ENCODE peak calls at places on chromosomes 4 and X, in five cellular contexts. P, C, J, M and G are unnamed samples.

GRCh38 chr4:1169171-1169671 is 3.2 kb downstream of the SPON2 start:
- DNase-seq in J (no peak), P (no peak), M (no peak), C (no peak), G (no peak)

GRCh38 chr4:68917016-68917415 is 34.6 kb downstream of the UGT2A3 start:
- DNase-seq in C (no peak), P (no peak), J (no peak), M (no peak), G (no peak)

GRCh38 chr4:2834001-2834921 is 9.4 kb upstream of the ADD1 start:
- DNase-seq in J (no peak), C (no peak), M (no peak), P (no peak), G (no peak)

GRCh38 chr4:137359691-137360315 is 172.5 kb downstream of the PCDH18 start:
- DNase-seq in C (no peak), J (no peak), P (no peak), M (no peak), G (no peak)

GRCh38 chr4:146135941-146136340 is 39.6 kb upstream of the LSM6 start:
- DNase-seq in M (no peak), C (no peak), P (no peak), J (no peak), G (no peak)

GRCh38 chrX:88424541-88424940 is 322.5 kb upstream of the CPXCR1 start:
- DNase-seq in C (no peak), M (no peak), P (no peak), J (no peak), G (no peak)

GRCh38 chr4:185309770-185310169 is 86.0 kb downstream of the LRP2BP start:
- DNase-seq in C (no peak), M (peak; percentile 78), J (no peak), P (no peak), G (no peak)

GRCh38 chrX:27321632-27322031 is 141.5 kb downstream of the PPP4R3C start:
- DNase-seq in M (no peak), J (no peak), C (no peak), P (no peak), G (no peak)

GRCh38 chrX:127259742-127260141 is 440.2 kb downstream of the PRR32 start:
- DNase-seq in M (no peak), P (no peak), C (no peak), J (no peak), G (no peak)

GRCh38 chrX:124098089-124098488 is 136.6 kb downstream of the STAG2 start:
- DNase-seq in P (peak; percentile 9), J (no peak), M (no peak), C (peak; percentile 12), G (peak; percentile 28)

GRCh38 chr4:17469931-17470674 is 41.8 kb downstream of the QDPR start:
- DNase-seq in M (no peak), P (no peak), J (no peak), C (no peak), G (no peak)

DNA sequence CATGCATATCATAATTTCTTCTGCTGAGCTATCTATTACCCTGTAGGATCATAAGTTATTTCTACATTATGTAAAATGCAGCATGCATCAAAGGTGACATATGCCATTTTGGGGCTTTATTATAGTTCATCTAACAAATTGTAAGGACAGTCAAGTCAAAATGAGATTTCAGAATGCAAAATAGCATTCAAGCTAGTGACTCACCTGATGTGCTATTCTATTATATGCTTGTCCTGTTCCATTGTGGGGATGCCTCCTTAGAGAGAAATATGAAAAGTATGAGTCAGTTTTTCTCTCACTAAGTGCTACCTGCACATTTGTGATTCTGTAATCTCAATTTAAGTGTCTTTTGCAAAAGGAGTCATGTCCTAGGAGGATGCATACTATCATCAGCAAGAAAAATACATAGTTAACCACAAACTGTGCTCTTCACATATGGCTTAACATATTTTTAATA is 647.0 kb upstream of the PCDH10 start:
- DNase-seq in M (no peak), C (no peak), P (no peak), J (no peak), G (no peak)
- TF ChIP-seq EP300 in M (no peak), C (no peak), P (no peak), J (no peak), G (no peak)

GRCh38 chr4:111108138-111108537 is 485.3 kb upstream of the PITX2 start:
- DNase-seq in C (no peak), P (no peak), M (no peak), J (no peak), G (no peak)

GRCh38 chr4:111113591-111113990 is 490.7 kb upstream of the PITX2 start:
- DNase-seq in J (no peak), M (no peak), P (no peak), C (no peak), G (no peak)
- TF ChIP-seq CEBPB in J (no peak), M (no peak), P (no peak), C (no peak), G (no peak)

DNA sequence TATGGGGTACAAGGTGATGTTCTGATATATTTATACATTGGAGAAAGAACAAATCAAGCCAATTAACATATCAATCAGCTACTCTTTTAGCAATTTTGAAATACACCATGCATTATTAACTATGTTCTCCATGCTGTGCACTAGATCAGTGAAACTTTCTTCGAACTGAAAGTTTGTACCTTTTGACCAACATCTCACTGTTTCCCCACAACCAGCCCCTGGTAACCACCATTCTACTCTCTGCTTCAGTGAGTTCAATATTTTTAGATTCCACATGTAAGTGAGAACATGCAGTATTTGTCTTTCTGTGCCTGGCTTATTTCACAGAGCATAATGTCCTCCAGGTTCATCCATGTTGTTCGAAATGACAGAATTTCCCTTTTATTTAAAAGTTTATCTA is 246.1 kb upstream of the VCX start:
- DNase-seq in P (no peak), J (no peak), M (no peak), C (no peak), G (no peak)
- TF ChIP-seq EP300 in P (no peak), J (no peak), M (no peak), C (no peak), G (no peak)

DNA sequence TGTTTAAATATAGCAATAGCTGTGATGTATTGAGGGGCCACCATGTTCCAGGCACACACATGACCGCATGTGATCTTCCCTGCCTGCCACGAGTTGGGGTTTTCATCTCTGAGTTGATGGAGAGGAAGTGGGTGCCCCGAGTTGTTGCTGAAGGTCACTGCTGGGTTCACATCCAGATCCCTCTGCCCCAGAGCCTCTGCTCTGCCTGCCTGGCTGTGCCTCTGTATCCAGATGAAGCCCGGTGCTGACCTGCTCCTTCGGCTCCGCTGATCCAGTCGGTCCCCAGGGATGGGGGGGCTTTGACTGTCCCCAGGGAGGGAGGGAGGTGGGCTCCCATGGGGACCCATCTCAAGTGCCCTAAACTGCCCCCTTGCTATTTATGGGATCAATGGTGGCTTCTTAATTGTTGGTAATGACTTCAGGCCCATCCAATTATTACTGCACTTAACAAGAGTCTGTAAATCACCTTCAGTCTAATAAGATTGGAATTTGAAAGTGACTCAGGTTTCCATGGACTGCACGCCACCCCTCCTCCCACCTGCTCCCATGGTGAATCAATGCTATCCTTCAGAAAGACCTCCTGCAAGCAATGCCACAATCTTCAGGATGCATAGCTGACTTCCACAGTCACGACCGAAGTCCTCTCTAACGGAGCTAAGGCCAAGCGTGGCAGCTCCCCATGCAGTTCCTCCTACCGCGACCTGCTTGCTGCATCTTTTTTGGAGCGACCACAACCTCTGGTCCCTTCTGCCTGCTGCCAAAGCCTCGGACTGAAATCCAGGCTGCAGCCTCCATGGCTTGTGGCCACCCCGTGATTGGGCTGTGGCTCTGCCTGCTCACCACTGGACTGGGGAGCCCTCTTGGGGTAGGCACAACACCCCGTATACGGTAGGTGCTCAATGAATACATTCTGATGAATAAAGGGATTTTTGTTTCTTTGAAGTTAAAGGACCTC is 73.1 kb downstream of the CPZ start:
- DNase-seq in P (no peak), M (no peak), C (no peak), J (no peak), G (no peak)
- TF ChIP-seq CEBPB in P (no peak), M (no peak), C (no peak), J (no peak), G (no peak)

GRCh38 chr4:38673109-38673978 is 9.3 kb downstream of the KLF3 start:
- DNase-seq in M (no peak), J (no peak), C (peak; percentile 89), P (peak; percentile 95), G (peak; percentile 21)
- TF ChIP-seq EP300 in M (no peak), J (no peak), C (peak; percentile 40), P (peak; percentile 98), G (no peak)

GRCh38 chrX:132365490-132365889 is 123.3 kb downstream of the MBNL3 start:
- DNase-seq in C (no peak), M (no peak), P (no peak), J (no peak), G (no peak)

GRCh38 chrX:132364313-132364712 is 124.5 kb downstream of the MBNL3 start:
- DNase-seq in C (no peak), J (no peak), P (no peak), M (no peak), G (no peak)

GRCh38 chrX:132369650-132370049 is 119.2 kb downstream of the MBNL3 start:
- DNase-seq in C (no peak), M (no peak), P (peak; percentile 81), J (no peak), G (no peak)

GRCh38 chrX:132367984-132368383 is 120.9 kb downstream of the MBNL3 start:
- DNase-seq in P (peak; percentile 83), M (no peak), C (no peak), J (no peak), G (no peak)

DNA sequence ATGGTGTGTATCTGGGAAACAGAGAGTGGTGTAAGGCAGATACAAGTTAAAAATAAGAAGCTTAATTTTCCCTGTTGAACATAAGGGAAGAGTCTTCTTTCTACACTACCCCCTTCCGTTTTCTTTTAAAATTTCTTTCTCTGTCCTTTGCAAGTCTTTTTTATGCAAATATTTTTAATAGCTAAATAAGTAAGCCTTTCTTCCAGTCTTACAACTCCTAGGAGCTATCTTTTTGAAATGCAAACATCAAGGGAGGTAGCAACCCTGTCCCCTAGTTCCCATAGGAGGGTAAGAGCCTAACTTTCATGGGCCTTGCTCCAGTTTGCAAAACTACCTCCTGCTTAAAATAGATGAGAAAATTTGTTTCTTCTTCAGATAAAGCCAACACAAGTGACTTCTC is 121.5 kb downstream of the MBNL3 start:
- DNase-seq in M (no peak), P (no peak), C (no peak), J (no peak), G (no peak)
- TF ChIP-seq CEBPB in M (no peak), P (no peak), C (no peak), J (no peak), G (no peak)

DNA sequence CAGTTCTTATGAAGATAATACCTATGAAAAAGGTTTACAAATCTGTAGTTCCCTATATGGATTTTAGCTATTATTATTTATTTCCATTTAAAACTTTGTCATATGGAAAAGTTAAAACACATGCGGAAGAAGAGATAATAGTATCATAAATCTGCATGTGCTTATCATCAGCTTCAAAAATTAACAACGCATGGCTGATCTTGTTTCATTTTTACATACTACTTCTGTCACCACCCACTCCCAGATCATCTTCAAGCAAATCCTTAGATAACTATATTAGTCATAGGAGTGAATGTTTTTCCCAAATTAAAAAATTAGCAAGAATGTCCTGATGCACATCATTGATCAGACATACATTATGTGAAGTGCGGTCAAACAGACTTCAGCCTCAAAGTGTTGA is 24.6 kb upstream of the MOB1B start:
- DNase-seq in M (no peak), C (no peak), P (no peak), J (no peak), G (no peak)
- TF ChIP-seq EP300 in M (no peak), C (peak; percentile 30), P (no peak), J (no peak), G (no peak)